ENCODE peak calls at places on chromosomes 7 and 10, in five cellular contexts. J is lung, T is upper lobe of right lung, S is lower leg skin, Q is AG04450. N is an unnamed sample.

GRCh38 chr10:75379234-75379724 is 22.3 kb downstream of the ZNF503 start:
- DNase-seq in T (no peak), J (no peak), Q (no peak), S (no peak), N (no peak)

GRCh38 chr10:71999360-72000072 is 35.3 kb downstream of the CHST3 start:
- DNase-seq in S (peak), J (peak), Q (no peak), T (no peak), N (peak)

GRCh38 chr7:25527665-25528064 is 299.4 kb upstream of the NPVF start:
- DNase-seq in S (no peak), J (no peak), Q (no peak), T (no peak), N (no peak)

GRCh38 chr7:155533120-155533826 is 13.1 kb downstream of the CNPY1 start:
- DNase-seq in Q (no peak), T (peak), S (no peak), J (no peak), N (no peak)

GRCh38 chr7:54932818-54933543 is 85.8 kb upstream of the EGFR start:
- DNase-seq in Q (peak), S (no peak), J (peak), T (peak), N (peak)

GRCh38 chr7:116802784-116803183 is 59.6 kb upstream of the CAPZA2 start:
- DNase-seq in J (no peak), Q (no peak), T (no peak), S (no peak), N (peak)

GRCh38 chr10:115827180-115827579 is 445.8 kb downstream of the GFRA1 start:
- DNase-seq in Q (peak), S (no peak), J (no peak), T (no peak), N (no peak)

GRCh38 chr7:44798649-44799275 is 2.3 kb downstream of the PPIA start:
- DNase-seq in J (no peak), Q (no peak), T (no peak), S (no peak), N (no peak)

GRCh38 chr10:81082621-81083376 is 545.1 kb downstream of the SH2D4B start:
- DNase-seq in Q (no peak), J (no peak), T (no peak), S (no peak), N (no peak)

GRCh38 chr7:28685291-28685659 is 272.9 kb downstream of the TRIL start:
- DNase-seq in Q (no peak), J (no peak), S (peak), T (no peak), N (peak)

GRCh38 chr10:101330236-101331225 is 23.4 kb upstream of the BTRC start:
- DNase-seq in S (no peak), J (no peak), T (no peak), Q (peak), N (no peak)

GRCh38 chr10:103885617-103886016 is 30.2 kb upstream of the SH3PXD2A start:
- DNase-seq in Q (no peak), T (no peak), J (no peak), S (no peak), N (no peak)

GRCh38 chr10:46523119-46523880 is 33.2 kb downstream of the GPRIN2 start:
- DNase-seq in J (no peak), S (no peak), Q (no peak), T (peak), N (peak)

GRCh38 chr10:73246783-73247508 is at the start of gene DNAJC9:
- DNase-seq in Q (peak), S (peak), J (peak), T (peak), N (peak)
- TF ChIP-seq CTCF in Q (no peak), S (no peak), J (no peak), T (peak), N (peak)

GRCh38 chr10:121608669-121609190 is 10.5 kb upstream of the FGFR2 start:
- DNase-seq in J (peak), S (no peak), T (peak), Q (no peak), N (peak)
- TF ChIP-seq CTCF in J (peak), S (no peak), T (peak), Q (peak), N (peak)

DNA sequence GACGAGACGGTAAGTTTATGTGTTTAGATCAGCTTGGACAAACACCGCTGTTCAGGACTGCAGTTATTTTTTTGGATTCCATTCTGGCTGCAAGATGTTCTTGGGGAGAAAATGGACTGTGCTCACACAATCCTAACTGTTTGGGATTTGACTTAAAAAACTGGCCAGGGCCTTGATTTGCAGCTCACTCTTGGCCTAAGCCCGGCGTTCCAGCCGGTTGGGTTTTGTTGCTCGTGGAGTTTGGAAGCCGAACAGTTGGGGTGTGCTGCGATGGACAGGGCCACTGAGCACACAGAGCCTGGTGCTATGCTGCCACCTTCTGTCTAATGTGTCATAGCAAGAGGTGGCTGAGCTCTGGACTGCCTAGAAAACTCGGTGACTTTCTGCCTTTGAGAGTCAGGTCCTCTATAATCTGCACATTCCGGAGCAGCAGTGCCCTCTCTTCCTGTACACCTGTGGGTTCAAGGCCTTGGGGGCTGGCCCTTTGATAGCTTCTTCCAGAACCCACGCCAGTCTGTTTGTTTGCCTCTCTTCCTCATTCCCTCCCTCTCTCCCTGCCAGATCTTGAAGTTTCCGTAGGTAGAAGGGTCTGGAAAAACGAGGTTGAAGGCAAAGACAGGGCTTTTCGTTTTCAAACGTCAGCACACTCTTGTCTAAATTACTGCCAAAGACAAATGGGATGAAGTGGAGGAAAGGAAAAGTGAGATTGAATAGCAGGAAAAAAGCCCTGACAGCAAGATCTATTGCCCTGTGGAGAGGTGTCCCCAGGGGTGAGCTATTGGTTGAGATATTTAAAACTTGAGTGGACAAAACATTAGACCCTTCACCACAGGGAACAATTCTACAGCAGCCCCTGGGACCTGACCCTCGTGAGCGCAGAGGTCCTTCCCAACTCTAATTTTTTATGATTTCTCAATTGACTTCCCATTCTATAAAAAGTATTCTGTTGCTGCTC is 167.6 kb upstream of the HABP2 start:
- DNase-seq in Q (peak), J (peak), S (peak), T (peak), N (peak)
- TF ChIP-seq CTCF in Q (peak), J (peak), S (peak), T (peak), N (peak)

GRCh38 chr7:101743241-101743994 is 74.0 kb upstream of the CUX1 start:
- DNase-seq in Q (no peak), T (peak), J (peak), S (peak), N (peak)
- TF ChIP-seq CTCF in Q (peak), T (peak), J (peak), S (no peak), N (peak)

DNA sequence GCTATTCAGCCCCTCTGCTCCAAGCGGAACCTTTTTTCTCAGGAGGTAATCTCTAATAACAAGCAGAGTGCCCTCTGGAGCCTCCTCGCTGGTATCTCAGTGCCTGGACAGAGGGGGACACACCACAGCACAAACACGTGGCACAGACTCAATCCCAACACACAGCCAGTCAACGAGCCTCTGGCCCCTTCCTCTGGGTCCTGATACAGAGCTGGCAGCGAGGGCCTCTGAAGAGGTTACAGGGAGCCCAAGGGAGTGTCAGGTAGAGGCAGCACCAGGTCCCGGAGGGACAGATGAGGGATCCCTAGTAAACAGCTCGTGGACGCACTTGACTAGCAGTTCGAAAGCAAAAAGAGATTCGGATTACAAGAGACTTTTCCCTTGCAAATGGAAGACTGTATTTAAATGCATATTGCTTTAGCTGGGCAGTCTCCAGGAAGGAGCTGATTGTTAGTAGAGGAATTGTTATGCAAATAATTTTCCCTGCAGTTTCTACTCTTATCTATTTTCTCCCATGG is 14.1 kb downstream of the CXCL12 start:
- DNase-seq in T (no peak), Q (no peak), S (no peak), J (no peak), N (no peak)
- TF ChIP-seq CTCF in T (no peak), Q (no peak), S (no peak), J (no peak), N (no peak)

GRCh38 chr7:110095372-110096052 is 995.4 kb upstream of the LRRN3 start:
- DNase-seq in S (no peak), Q (no peak), J (no peak), T (no peak), N (no peak)
- TF ChIP-seq CTCF in S (no peak), Q (no peak), J (no peak), T (no peak), N (no peak)

GRCh38 chr7:64874114-64874513 is 29.0 kb upstream of the ZNF273 start:
- DNase-seq in S (no peak), J (peak), T (no peak), Q (no peak), N (no peak)
- TF ChIP-seq CTCF in S (no peak), J (no peak), T (no peak), Q (no peak), N (no peak)

GRCh38 chr7:151948039-151948438 is 8.2 kb upstream of the GALNTL5 start:
- DNase-seq in Q (no peak), T (no peak), J (no peak), S (no peak), N (no peak)
- TF ChIP-seq CTCF in Q (no peak), T (no peak), J (no peak), S (no peak), N (no peak)

GRCh38 chr7:132575336-132575986 is 809 bp downstream of the PLXNA4 start:
- DNase-seq in S (no peak), J (no peak), Q (no peak), T (no peak), N (no peak)

GRCh38 chr7:132578050-132578370 is 1.7 kb upstream of the PLXNA4 start:
- DNase-seq in S (no peak), Q (no peak), T (no peak), J (no peak), N (no peak)

GRCh38 chr7:132577206-132578049 is 1.2 kb upstream of the PLXNA4 start:
- DNase-seq in S (peak), T (peak), Q (no peak), J (peak), N (peak)

GRCh38 chr7:132576723-132577089 is 436 bp upstream of the PLXNA4 start:
- DNase-seq in Q (no peak), J (no peak), T (no peak), S (no peak), N (no peak)

GRCh38 chr7:132575987-132576722 is at the start of gene PLXNA4:
- DNase-seq in J (no peak), Q (no peak), S (no peak), T (no peak), N (no peak)
- TF ChIP-seq CTCF in J (no peak), Q (no peak), S (no peak), T (no peak), N (no peak)

DNA sequence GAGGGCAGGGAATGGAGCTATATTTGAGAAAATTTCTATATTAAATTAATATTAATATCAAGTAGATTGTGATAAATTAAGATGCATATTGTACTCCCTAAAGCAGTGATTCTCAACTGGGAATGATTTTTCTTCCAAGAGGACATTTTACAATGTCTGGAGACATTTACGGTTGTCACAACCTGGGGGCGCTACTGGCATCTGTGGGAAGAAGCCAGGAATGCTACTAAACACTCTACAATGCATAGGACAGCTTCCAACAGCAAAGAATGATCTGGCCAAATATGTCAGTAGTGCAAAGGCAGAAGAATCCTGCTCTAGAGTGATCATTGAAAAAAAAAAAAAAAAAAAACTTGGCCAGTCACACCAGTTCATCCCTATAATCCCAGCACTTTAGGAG is 100.0 kb downstream of the LSM5 start:
- DNase-seq in J (no peak), S (no peak), T (no peak), Q (no peak), N (no peak)
- TF ChIP-seq CTCF in J (no peak), S (no peak), T (no peak), Q (no peak), N (no peak)